ENCODE peak calls at places on chromosomes 6 and 20, in five cellular contexts. Y, B, T, D and F are unnamed samples.

GRCh38 chr20:24582373-24583168 is 113.1 kb downstream of the SYNDIG1 start:
- DNase-seq in Y (no peak), B (no peak), T (no peak), D (no peak), F (no peak)

GRCh38 chr6:24931752-24932691 is 3.7 kb downstream of the RIPOR2 start:
- DNase-seq in Y (no peak), B (peak; percentile 59), T (peak; percentile 52), D (no peak), F (no peak)

GRCh38 chr20:44843863-44844262 is 33.5 kb upstream of the RIMS4 start:
- DNase-seq in Y (no peak), B (no peak), T (no peak), D (no peak), F (no peak)

GRCh38 chr6:21823371-21823770 is 229.8 kb downstream of the SOX4 start:
- DNase-seq in Y (no peak), B (no peak), T (no peak), D (no peak), F (no peak)

GRCh38 chr6:69918766-69919165 is 52.4 kb downstream of the COL19A1 start:
- DNase-seq in Y (no peak), B (no peak), T (peak; percentile 49), D (no peak), F (no peak)

GRCh38 chr6:157211603-157212455 is 111.5 kb downstream of the TMEM242 start:
- DNase-seq in Y (no peak), B (no peak), T (no peak), D (no peak), F (no peak)

GRCh38 chr20:18066421-18067333 is 9.0 kb upstream of the OVOL2 start:
- DNase-seq in Y (no peak), B (no peak), T (no peak), D (no peak), F (no peak)

GRCh38 chr6:74879234-74879633 is 326.6 kb downstream of the COL12A1 start:
- DNase-seq in Y (no peak), B (no peak), T (peak; percentile 91), D (no peak), F (no peak)

GRCh38 chr6:158628542-158628941 is 16.0 kb downstream of the DYNLT1 start:
- DNase-seq in Y (no peak), B (no peak), T (no peak), D (no peak), F (no peak)

GRCh38 chr20:41038878-41039404 is 10.3 kb downstream of the TOP1 start:
- DNase-seq in Y (no peak), B (no peak), T (no peak), D (no peak), F (no peak)

GRCh38 chr6:6661684-6662083 is 73.2 kb downstream of the LY86 start:
- DNase-seq in Y (peak; percentile 22), B (no peak), T (peak; percentile 75), D (no peak), F (no peak)

GRCh38 chr6:157713451-157714152 is 109.4 kb upstream of the SNX9 start:
- DNase-seq in Y (no peak), B (no peak), T (no peak), D (no peak), F (no peak)